ENCODE peak calls at places on chromosomes 11 and 22, in seven cellular contexts. P, Y, M, R, H, W and V are unnamed samples.

GRCh38 chr11:47587039-47587675 is 679 bp downstream of the FAM180B start:
- DNase-seq in P (no peak), Y (no peak), M (no peak), R (no peak), H (no peak), W (no peak), V (peak; percentile 24)

GRCh38 chr11:86743223-86744118 is 56.9 kb upstream of the PRSS23 start:
- DNase-seq in P (peak; percentile 25), Y (peak; percentile 91), M (no peak), R (no peak), H (peak; percentile 8), W (no peak), V (peak; percentile 57)

GRCh38 chr22:42958937-42959336 is 56.0 kb downstream of the PACSIN2 start:
- DNase-seq in P (no peak), Y (no peak), M (no peak), R (no peak), H (no peak), W (no peak), V (no peak)

GRCh38 chr11:115298613-115299012 is 205.6 kb downstream of the CADM1 start:
- DNase-seq in P (no peak), Y (no peak), M (no peak), R (no peak), H (no peak), W (no peak), V (no peak)

GRCh38 chr11:86519064-86519911 is 144.6 kb downstream of the CCDC81 start:
- DNase-seq in P (no peak), Y (peak; percentile 59), M (no peak), R (no peak), H (peak; percentile 42), W (no peak), V (no peak)

GRCh38 chr22:29820941-29821789 is 16.9 kb downstream of the ASCC2 start:
- DNase-seq in P (no peak), Y (peak; percentile 68), M (no peak), R (no peak), H (peak; percentile 94), W (no peak), V (peak; percentile 86)

GRCh38 chr11:69083531-69084247 is 35.0 kb downstream of the TPCN2 start:
- DNase-seq in P (no peak), Y (no peak), M (no peak), R (no peak), H (no peak), W (no peak), V (no peak)

GRCh38 chr11:2387266-2387982 is 10.3 kb downstream of the CD81 start:
- DNase-seq in P (no peak), Y (no peak), M (no peak), R (peak; percentile 64), H (no peak), W (no peak), V (no peak)

GRCh38 chr11:19869946-19870589 is 157.4 kb downstream of the NAV2 start:
- DNase-seq in P (no peak), Y (no peak), M (no peak), R (no peak), H (no peak), W (no peak), V (no peak)

GRCh38 chr11:70071996-70072395 is 6.1 kb upstream of the ANO1 start:
- DNase-seq in P (no peak), Y (no peak), M (no peak), R (no peak), H (no peak), W (no peak), V (no peak)

GRCh38 chr11:1150769-1151365 is 6.9 kb upstream of the MUC5AC start:
- DNase-seq in P (no peak), Y (no peak), M (no peak), R (no peak), H (no peak), W (no peak), V (no peak)